ENCODE peak calls at places on chromosomes 7 and 10, in four cellular contexts. One of them, this sample, is unnamed.

GRCh38 chr7:43015301-43015700 is 83.1 kb downstream of the MRPL32 start:
- DNase-seq in Right ventricle myocardium superior: no peak
- DNase-seq in stromal cell of bone marrow: no peak
- DNase-seq in AG20443: no peak
- DNase-seq in this sample: no peak

GRCh38 chr10:99345350-99345749 is 16.2 kb downstream of the CNNM1 start:
- DNase-seq in AG20443: peak
- DNase-seq in stromal cell of bone marrow: peak
- DNase-seq in Right ventricle myocardium superior: no peak
- DNase-seq in this sample: no peak

GRCh38 chr7:96388620-96389383 is 66.9 kb upstream of the SLC25A13 start:
- DNase-seq in Right ventricle myocardium superior: no peak
- DNase-seq in AG20443: peak
- DNase-seq in stromal cell of bone marrow: peak
- DNase-seq in this sample: no peak

GRCh38 chr7:44062180-44062902 is 3.0 kb downstream of the PGAM2 start:
- DNase-seq in Right ventricle myocardium superior: no peak
- DNase-seq in stromal cell of bone marrow: no peak
- DNase-seq in AG20443: no peak
- DNase-seq in this sample: no peak

GRCh38 chr10:127016331-127016730 is 111.1 kb downstream of the DOCK1 start:
- DNase-seq in Right ventricle myocardium superior: no peak
- DNase-seq in AG20443: no peak
- DNase-seq in stromal cell of bone marrow: no peak
- DNase-seq in this sample: no peak

GRCh38 chr10:80356563-80356999 is at the start of the genes DYDC1 and DYDC2:
- DNase-seq in stromal cell of bone marrow: no peak
- DNase-seq in Right ventricle myocardium superior: peak
- DNase-seq in AG20443: peak
- DNase-seq in this sample: no peak

GRCh38 chr7:129896568-129897382 is 56.0 kb downstream of the UBE2H start:
- DNase-seq in stromal cell of bone marrow: no peak
- DNase-seq in Right ventricle myocardium superior: no peak
- DNase-seq in AG20443: no peak
- DNase-seq in this sample: no peak

GRCh38 chr7:90169891-90170290 is 15.6 kb downstream of the STEAP1 start:
- DNase-seq in AG20443: no peak
- DNase-seq in stromal cell of bone marrow: no peak
- DNase-seq in Right ventricle myocardium superior: no peak
- DNase-seq in this sample: no peak

GRCh38 chr7:112386619-112387018 is 63.6 kb upstream of the IFRD1 start:
- DNase-seq in AG20443: no peak
- DNase-seq in Right ventricle myocardium superior: no peak
- DNase-seq in stromal cell of bone marrow: no peak
- DNase-seq in this sample: no peak

GRCh38 chr7:6423942-6424701 is 23.6 kb downstream of the DAGLB start:
- DNase-seq in Right ventricle myocardium superior: peak
- DNase-seq in stromal cell of bone marrow: no peak
- DNase-seq in AG20443: peak
- DNase-seq in this sample: no peak

GRCh38 chr10:128180843-128181242 is 54.6 kb upstream of the MKI67 start:
- DNase-seq in AG20443: no peak
- DNase-seq in Right ventricle myocardium superior: no peak
- DNase-seq in stromal cell of bone marrow: no peak
- DNase-seq in this sample: no peak

GRCh38 chr10:109450702-109451101 is 472.6 kb downstream of the XPNPEP1 start:
- DNase-seq in stromal cell of bone marrow: no peak
- DNase-seq in Right ventricle myocardium superior: no peak
- DNase-seq in AG20443: no peak
- DNase-seq in this sample: no peak

GRCh38 chr10:4270116-4270515 is 485.1 kb upstream of the KLF6 start:
- DNase-seq in Right ventricle myocardium superior: no peak
- DNase-seq in AG20443: peak
- DNase-seq in stromal cell of bone marrow: no peak
- DNase-seq in this sample: no peak

GRCh38 chr10:73932625-73933112 is 21.7 kb downstream of the PLAU start:
- DNase-seq in AG20443: no peak
- DNase-seq in stromal cell of bone marrow: no peak
- DNase-seq in Right ventricle myocardium superior: no peak
- DNase-seq in this sample: no peak

GRCh38 chr7:80608292-80608691 is 30.1 kb upstream of the CD36 start:
- DNase-seq in Right ventricle myocardium superior: no peak
- DNase-seq in AG20443: no peak
- DNase-seq in stromal cell of bone marrow: no peak
- DNase-seq in this sample: no peak

GRCh38 chr10:114708717-114709352 is 50.8 kb upstream of the ABLIM1 start:
- DNase-seq in Right ventricle myocardium superior: no peak
- DNase-seq in AG20443: no peak
- DNase-seq in stromal cell of bone marrow: no peak
- DNase-seq in this sample: no peak

GRCh38 chr10:74770400-74770799 is 56.0 kb upstream of the KAT6B start:
- DNase-seq in AG20443: no peak
- DNase-seq in Right ventricle myocardium superior: no peak
- DNase-seq in stromal cell of bone marrow: no peak
- DNase-seq in this sample: no peak

GRCh38 chr10:127243490-127244272 is 47.3 kb upstream of the INSYN2A start:
- DNase-seq in stromal cell of bone marrow: peak
- DNase-seq in Right ventricle myocardium superior: no peak
- DNase-seq in AG20443: peak
- DNase-seq in this sample: no peak

GRCh38 chr10:130443236-130443635 is 307.0 kb downstream of the GLRX3 start:
- DNase-seq in AG20443: no peak
- DNase-seq in Right ventricle myocardium superior: no peak
- DNase-seq in stromal cell of bone marrow: no peak
- DNase-seq in this sample: no peak

GRCh38 chr7:95470452-95470851 is 15.3 kb upstream of the ASB4 start:
- DNase-seq in AG20443: no peak
- DNase-seq in stromal cell of bone marrow: no peak
- DNase-seq in Right ventricle myocardium superior: no peak
- DNase-seq in this sample: peak

GRCh38 chr10:69439813-69440506 is 11.3 kb upstream of the TSPAN15 start:
- DNase-seq in Right ventricle myocardium superior: no peak
- DNase-seq in stromal cell of bone marrow: peak
- DNase-seq in AG20443: no peak
- DNase-seq in this sample: peak

GRCh38 chr7:103524042-103524907 is 78.3 kb upstream of the SLC26A5 start:
- DNase-seq in Right ventricle myocardium superior: no peak
- DNase-seq in stromal cell of bone marrow: peak
- DNase-seq in AG20443: peak
- DNase-seq in this sample: no peak

GRCh38 chr7:143492799-143493568 is 15.3 kb downstream of the TAS2R41 start:
- DNase-seq in Right ventricle myocardium superior: no peak
- DNase-seq in AG20443: peak
- DNase-seq in stromal cell of bone marrow: peak
- DNase-seq in this sample: no peak

GRCh38 chr10:17144757-17145156 is 15.1 kb upstream of the CUBN start:
- DNase-seq in Right ventricle myocardium superior: no peak
- DNase-seq in stromal cell of bone marrow: no peak
- DNase-seq in AG20443: no peak
- DNase-seq in this sample: no peak

GRCh38 chr10:44780461-44780860 is 130.7 kb upstream of the TMEM72 start:
- DNase-seq in Right ventricle myocardium superior: no peak
- DNase-seq in AG20443: peak
- DNase-seq in stromal cell of bone marrow: no peak
- DNase-seq in this sample: no peak

GRCh38 chr10:124472071-124472470 is 10.4 kb downstream of the LHPP start:
- DNase-seq in Right ventricle myocardium superior: no peak
- DNase-seq in AG20443: no peak
- DNase-seq in stromal cell of bone marrow: no peak
- DNase-seq in this sample: no peak

GRCh38 chr10:10094700-10095099 is 923.0 kb upstream of the CELF2 start:
- DNase-seq in AG20443: peak
- DNase-seq in stromal cell of bone marrow: no peak
- DNase-seq in Right ventricle myocardium superior: no peak
- DNase-seq in this sample: no peak

GRCh38 chr10:117477961-117478670 is 64.4 kb upstream of the EMX2 start:
- DNase-seq in AG20443: peak
- DNase-seq in Right ventricle myocardium superior: no peak
- DNase-seq in stromal cell of bone marrow: peak
- DNase-seq in this sample: no peak

GRCh38 chr7:121084748-121085336 is 96.3 kb downstream of the CPED1 start:
- DNase-seq in Right ventricle myocardium superior: no peak
- DNase-seq in stromal cell of bone marrow: no peak
- DNase-seq in AG20443: peak
- DNase-seq in this sample: no peak

GRCh38 chr7:47253650-47254080 is 328.2 kb downstream of the TNS3 start:
- DNase-seq in AG20443: peak
- DNase-seq in stromal cell of bone marrow: peak
- DNase-seq in Right ventricle myocardium superior: peak
- DNase-seq in this sample: no peak

GRCh38 chr10:132549416-132549815 is 11.8 kb downstream of the INPP5A start:
- DNase-seq in AG20443: no peak
- DNase-seq in stromal cell of bone marrow: no peak
- DNase-seq in Right ventricle myocardium superior: no peak
- DNase-seq in this sample: no peak

GRCh38 chr10:22477365-22478287 is 132.3 kb downstream of the SPAG6 start:
- DNase-seq in AG20443: no peak
- DNase-seq in stromal cell of bone marrow: no peak
- DNase-seq in Right ventricle myocardium superior: no peak
- DNase-seq in this sample: no peak

GRCh38 chr10:92207061-92207460 is 83.8 kb downstream of the CPEB3 start:
- DNase-seq in AG20443: no peak
- DNase-seq in Right ventricle myocardium superior: no peak
- DNase-seq in stromal cell of bone marrow: no peak
- DNase-seq in this sample: no peak

GRCh38 chr10:42594246-42594650 is 44.1 kb downstream of the ZNF33B start:
- DNase-seq in AG20443: no peak
- DNase-seq in Right ventricle myocardium superior: no peak
- DNase-seq in stromal cell of bone marrow: no peak
- DNase-seq in this sample: no peak

GRCh38 chr7:101747758-101748345 is 69.6 kb upstream of the CUX1 start:
- DNase-seq in AG20443: no peak
- DNase-seq in stromal cell of bone marrow: no peak
- DNase-seq in Right ventricle myocardium superior: no peak
- DNase-seq in this sample: no peak

GRCh38 chr10:17454181-17454800 is at the start of gene ST8SIA6:
- DNase-seq in stromal cell of bone marrow: peak
- DNase-seq in AG20443: peak
- DNase-seq in Right ventricle myocardium superior: peak
- DNase-seq in this sample: no peak

GRCh38 chr7:98119257-98119918 is 12.7 kb downstream of the LMTK2 start:
- DNase-seq in stromal cell of bone marrow: peak
- DNase-seq in AG20443: peak
- DNase-seq in Right ventricle myocardium superior: no peak
- DNase-seq in this sample: no peak

This sample was measured in lung.